ENCODE peak calls at places on chromosome 18, in ten cellular contexts. L is suprapubic skin, H is IMR-90, C is lower lobe of right lung, F is astrocyte, Y is aorta, U is spleen, V is adrenal gland, I is A549, R is GM23248. D is an unnamed sample.

GRCh38 chr18:8762968-8763367 is 57.6 kb downstream of the MTCL1 start:
- DNase-seq in L (no peak), H (no peak), C (no peak), F (no peak), Y (no peak), U (no peak), V (no peak), I (no peak), R (no peak), D (no peak)

GRCh38 chr18:8750954-8751415 is 45.6 kb downstream of the MTCL1 start:
- DNase-seq in L (no peak), H (peak; percentile 96), C (no peak), F (peak; percentile 87), Y (no peak), U (no peak), V (no peak), I (peak; percentile 29), R (peak; percentile 92), D (no peak)

GRCh38 chr18:51122266-51123045 is 75.0 kb downstream of the MEX3C start:
- DNase-seq in L (no peak), H (no peak), C (no peak), F (no peak), Y (no peak), U (no peak), V (no peak), I (no peak), R (no peak), D (no peak)

GRCh38 chr18:49447810-49448745 is 12.4 kb downstream of the DYM start:
- DNase-seq in L (no peak), H (peak; percentile 70), C (no peak), F (peak; percentile 10), Y (no peak), U (no peak), V (peak; percentile 31), I (peak; percentile 71), R (peak; percentile 75), D (no peak)

GRCh38 chr18:4808891-4809290 is 353.8 kb upstream of the DLGAP1 start:
- DNase-seq in L (no peak), H (no peak), C (no peak), F (no peak), Y (no peak), U (no peak), V (no peak), I (no peak), R (no peak), D (no peak)

GRCh38 chr18:7221424-7222155 is 9.3 kb upstream of the LRRC30 start:
- DNase-seq in L (no peak), H (peak; percentile 69), C (no peak), F (peak; percentile 45), Y (no peak), U (no peak), V (peak; percentile 58), I (peak; percentile 79), R (peak; percentile 75), D (peak; percentile 21)

GRCh38 chr18:65403534-65403933 is 347.3 kb upstream of the CDH7 start:
- DNase-seq in L (no peak), H (no peak), C (no peak), F (no peak), Y (no peak), U (no peak), V (no peak), I (no peak), R (no peak), D (no peak)

GRCh38 chr18:2958819-2959298 is 54.1 kb downstream of the LPIN2 start:
- DNase-seq in L (no peak), H (peak; percentile 63), C (no peak), F (peak; percentile 33), Y (no peak), U (no peak), V (no peak), I (no peak), R (peak; percentile 79), D (no peak)

GRCh38 chr18:28115149-28115550 is 61.8 kb downstream of the CDH2 start:
- DNase-seq in L (no peak), H (peak; percentile 96), C (no peak), F (peak; percentile 99), Y (no peak), U (no peak), V (no peak), I (peak; percentile 65), R (peak; percentile 89), D (peak; percentile 38)

GRCh38 chr18:68533641-68534040 is 181.3 kb downstream of the TMX3 start:
- DNase-seq in L (no peak), H (no peak), C (no peak), F (no peak), Y (no peak), U (no peak), V (no peak), I (no peak), R (no peak), D (no peak)

GRCh38 chr18:50836521-50836957 is 16.7 kb upstream of the MRO start:
- DNase-seq in L (no peak), H (peak; percentile 35), C (no peak), F (peak; percentile 94), Y (no peak), U (no peak), V (no peak), I (peak; percentile 48), R (peak; percentile 22), D (no peak)

GRCh38 chr18:28039078-28039477 is 137.9 kb downstream of the CDH2 start:
- DNase-seq in L (no peak), H (peak; percentile 34), C (no peak), F (peak; percentile 74), Y (no peak), U (no peak), V (peak; percentile 71), I (peak; percentile 74), R (no peak), D (no peak)

GRCh38 chr18:44678725-44679055 is 2.0 kb upstream of the SETBP1 start:
- DNase-seq in L (no peak), H (no peak), C (no peak), F (no peak), Y (no peak), U (no peak), V (no peak), I (no peak), R (no peak), D (no peak)

GRCh38 chr18:9181275-9181674 is 44.7 kb downstream of the ANKRD12 start:
- DNase-seq in L (no peak), H (no peak), C (no peak), F (no peak), Y (no peak), U (no peak), V (no peak), I (no peak), R (peak; percentile 14), D (no peak)

GRCh38 chr18:9017170-9017899 is 85.2 kb upstream of the NDUFV2 start:
- DNase-seq in L (peak; percentile 88), H (peak; percentile 94), C (peak; percentile 62), F (peak; percentile 92), Y (peak; percentile 90), U (peak; percentile 77), V (peak; percentile 85), I (peak; percentile 85), R (peak; percentile 99), D (peak; percentile 96)

GRCh38 chr18:37659906-37660305 is 94.3 kb upstream of the CELF4 start:
- DNase-seq in L (no peak), H (no peak), C (no peak), F (no peak), Y (no peak), U (no peak), V (no peak), I (no peak), R (no peak), D (no peak)

DNA sequence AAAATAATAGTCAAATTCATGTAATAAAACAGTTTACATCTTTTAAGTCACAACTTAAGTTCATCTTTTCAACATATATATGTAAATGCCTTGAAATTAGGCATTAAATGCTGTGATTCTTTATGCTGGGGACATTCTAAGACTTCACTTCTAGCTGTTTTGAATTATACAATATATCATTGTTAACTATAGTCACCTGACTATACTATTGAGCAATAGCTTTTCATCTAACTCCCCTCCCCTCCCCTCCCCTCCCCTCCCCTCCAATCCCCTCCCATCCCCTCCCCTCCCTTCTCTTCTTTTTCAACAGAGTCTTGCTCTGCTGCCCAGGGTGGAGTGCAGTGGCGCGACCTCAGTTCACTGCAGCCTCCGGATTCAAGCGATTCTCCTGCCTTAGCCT is 16.2 kb downstream of the GALNT1 start:
- DNase-seq in L (no peak), H (no peak), C (no peak), F (no peak), Y (no peak), U (no peak), V (no peak), I (no peak), R (no peak), D (no peak)
- H3K9me3 ChIP-seq in L (peaks cover 2% of the 10 kb centered on the region), H (peaks cover 7% of the 10 kb centered on the region), C (peaks cover 17% of the 10 kb centered on the region), F (no peaks in the 10 kb centered on the region), Y (peaks cover 2% of the 10 kb centered on the region), U (peaks cover 37% of the 10 kb centered on the region), V (no peaks in the 10 kb centered on the region), I (peaks cover 8% of the 10 kb centered on the region), R (no peaks in the 10 kb centered on the region), D (peaks cover 18% of the 10 kb centered on the region)

DNA sequence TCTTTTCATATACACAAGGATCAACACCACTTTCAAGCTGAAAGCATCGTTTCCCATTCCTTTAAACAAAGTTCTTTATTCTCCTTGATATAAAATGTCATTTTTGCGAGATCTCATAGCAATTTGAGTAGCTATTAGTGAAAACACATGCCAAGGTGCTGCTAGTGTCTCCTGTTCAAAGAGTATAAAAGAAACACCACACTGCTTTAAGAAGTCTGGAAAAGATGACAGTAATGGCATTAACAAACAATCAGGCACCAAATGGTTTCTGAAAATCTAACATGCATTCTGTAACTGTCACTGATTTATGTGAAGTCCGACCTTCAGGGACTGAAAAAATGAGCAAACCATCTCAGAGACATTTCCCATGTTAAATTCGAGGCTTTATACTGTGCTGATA is 2.4 kb downstream of the CCBE1 start:
- DNase-seq in L (no peak), H (no peak), C (no peak), F (no peak), Y (no peak), U (no peak), V (no peak), I (no peak), R (no peak), D (no peak)
- H3K4me3 ChIP-seq in L (no peak overlapping the region), H (no peak overlapping the region), C (peak overlapping the region; percentile 60), F (no peak overlapping the region), Y (no peak overlapping the region), U (no peak overlapping the region), V (no peak overlapping the region), I (no peak overlapping the region), R (peak overlapping the region; percentile 1), D (peak overlapping the region; percentile 80)

GRCh38 chr18:72601944-72602343 is 57.8 kb upstream of the CBLN2 start:
- DNase-seq in L (no peak), H (no peak), C (no peak), F (no peak), Y (no peak), U (no peak), V (no peak), I (no peak), R (no peak), D (no peak)

GRCh38 chr18:72601481-72601880 is 57.3 kb upstream of the CBLN2 start:
- DNase-seq in L (no peak), H (no peak), C (no peak), F (no peak), Y (no peak), U (no peak), V (no peak), I (no peak), R (no peak), D (no peak)

GRCh38 chr18:72605350-72605749 is 61.2 kb upstream of the CBLN2 start:
- DNase-seq in L (no peak), H (no peak), C (no peak), F (no peak), Y (no peak), U (no peak), V (no peak), I (no peak), R (no peak), D (no peak)
- H3K9me3 ChIP-seq in L (no peaks in the 10 kb centered on the region), H (peaks cover 23% of the 10 kb centered on the region), C (no peaks in the 10 kb centered on the region), F (no peaks in the 10 kb centered on the region), Y (no peaks in the 10 kb centered on the region), U (peaks cover 7% of the 10 kb centered on the region), V (no peaks in the 10 kb centered on the region), I (no peaks in the 10 kb centered on the region), R (no peaks in the 10 kb centered on the region), D (no peaks in the 10 kb centered on the region)

GRCh38 chr18:56639094-56639361 is 636 bp upstream of the TXNL1 start:
- DNase-seq in L (no peak), H (no peak), C (no peak), F (no peak), Y (no peak), U (no peak), V (no peak), I (no peak), R (peak; percentile 28), D (no peak)
- H3K4me3 ChIP-seq in L (peak overlapping the region; percentile 85), H (peak overlapping the region; percentile 56), C (peak overlapping the region; percentile 94), F (peak overlapping the region; percentile 78), Y (peak overlapping the region; percentile 43), U (peak overlapping the region; percentile 62), V (peak overlapping the region; percentile 29), I (peak overlapping the region; percentile 96), R (peak overlapping the region; percentile 88), D (peak overlapping the region; percentile 98)

D was measured in MG63.